ENCODE peak calls at places on chromosomes 13 and 19, in four cellular contexts. H is H9; U is CD4-positive, alpha-beta memory T cell; S is lower lobe of right lung. P is an unnamed sample.

GRCh38 chr13:48431987-48432615 is 19.2 kb upstream of the LPAR6 start:
- DNase-seq in S (no peak), U (no peak), H (no peak), P (no peak)

GRCh38 chr13:104953588-104953987 is 1581.9 kb downstream of the EFNB2 start:
- DNase-seq in U (no peak), H (no peak), S (no peak), P (no peak)

GRCh38 chr13:73809561-73809960 is 324.6 kb downstream of the KLF12 start:
- DNase-seq in U (no peak), S (no peak), H (no peak), P (no peak)

GRCh38 chr13:20239748-20240147 is 7.6 kb upstream of the GJB6 start:
- DNase-seq in S (no peak), H (no peak), U (no peak), P (no peak)

GRCh38 chr13:50400035-50400726 is 384.9 kb downstream of the KCNRG start:
- DNase-seq in S (no peak), U (no peak), H (no peak), P (no peak)

GRCh38 chr19:49638360-49638759 is 1.6 kb downstream of the RRAS start:
- DNase-seq in U (no peak), S (no peak), H (no peak), P (peak; percentile 72)

GRCh38 chr19:16160445-16160942 is 12.8 kb downstream of the CIB3 start:
- DNase-seq in S (no peak), H (no peak), U (no peak), P (no peak)

GRCh38 chr13:23636360-23636759 is 66.1 kb downstream of the TNFRSF19 start:
- DNase-seq in S (no peak), U (no peak), H (no peak), P (no peak)

GRCh38 chr13:59276436-59276835 is 887.3 kb downstream of the DIAPH3 start:
- DNase-seq in H (no peak), U (no peak), S (no peak), P (no peak)

GRCh38 chr13:46361535-46361934 is 25.5 kb downstream of the RUBCNL start:
- DNase-seq in U (no peak), S (no peak), H (no peak), P (no peak)

GRCh38 chr13:33125821-33126570 is 109.8 kb downstream of the KL start:
- DNase-seq in H (peak; percentile 61), U (no peak), S (no peak), P (peak; percentile 80)

GRCh38 chr19:55188620-55189019 is 8.5 kb upstream of the SYT5 start:
- DNase-seq in S (no peak), H (no peak), U (no peak), P (no peak)

GRCh38 chr19:8569066-8569761 is 8.0 kb downstream of the MYO1F start:
- DNase-seq in H (no peak), S (peak; percentile 71), U (peak; percentile 78), P (no peak)

GRCh38 chr13:98390086-98390697 is 186.7 kb downstream of the STK24 start:
- DNase-seq in H (no peak), U (no peak), S (no peak), P (peak; percentile 57)

GRCh38 chr13:22837980-22838615 is 342.7 kb upstream of the SGCG start:
- DNase-seq in U (no peak), H (no peak), S (no peak), P (no peak)

GRCh38 chr13:77457989-77458388 is 77.5 kb upstream of the SCEL start:
- DNase-seq in U (no peak), S (no peak), H (no peak), P (no peak)

GRCh38 chr19:48713041-48713863 is 6.3 kb downstream of the MAMSTR start:
- DNase-seq in H (peak; percentile 83), S (no peak), U (no peak), P (peak; percentile 88)

GRCh38 chr19:56823956-56824355 is 16.6 kb downstream of the PEG3 start:
- DNase-seq in U (no peak), S (no peak), H (no peak), P (no peak)

GRCh38 chr19:18340237-18340989 is at the start of gene PGPEP1:
- DNase-seq in U (peak; percentile 41), H (peak; percentile 83), S (peak; percentile 85), P (peak; percentile 92)

GRCh38 chr13:89925107-89925506 is 1422.4 kb upstream of the MIR17HG start:
- DNase-seq in H (no peak), U (no peak), S (no peak), P (peak; percentile 66)

GRCh38 chr19:46656541-46656940 is 4.4 kb downstream of the DACT3 start:
- DNase-seq in H (no peak), S (no peak), U (no peak), P (no peak)

GRCh38 chr19:1213391-1214286 is 8.1 kb downstream of the STK11 start:
- DNase-seq in S (peak; percentile 84), H (no peak), U (peak; percentile 76), P (no peak)
- H3K4me1 ChIP-seq in S (peaks cover 78% of the 10 kb centered on the region), H (no peaks in the 10 kb centered on the region), U (peaks cover 53% of the 10 kb centered on the region), P (no peaks in the 10 kb centered on the region)

GRCh38 chr13:28438067-28438466 is 56.9 kb downstream of the FLT1 start:
- DNase-seq in H (no peak), S (no peak), U (no peak), P (no peak)
- H3K4me1 ChIP-seq in H (peaks cover 28% of the 10 kb centered on the region), S (no peaks in the 10 kb centered on the region), U (no peaks in the 10 kb centered on the region), P (no peaks in the 10 kb centered on the region)

GRCh38 chr19:6065685-6066365 is 44.5 kb downstream of the RFX2 start:
- DNase-seq in U (peak; percentile 72), H (peak; percentile 45), S (peak; percentile 73), P (peak; percentile 78)
- H3K4me1 ChIP-seq in U (peaks cover 41% of the 10 kb centered on the region), H (peaks cover 4% of the 10 kb centered on the region), S (peaks cover 80% of the 10 kb centered on the region), P (peaks cover 9% of the 10 kb centered on the region)

GRCh38 chr19:5364674-5365073 is 24.1 kb upstream of the PTPRS start:
- DNase-seq in S (no peak), U (no peak), H (peak; percentile 83), P (peak; percentile 78)
- H3K4me1 ChIP-seq in S (no peaks in the 10 kb centered on the region), U (no peaks in the 10 kb centered on the region), H (no peaks in the 10 kb centered on the region), P (no peaks in the 10 kb centered on the region)

DNA sequence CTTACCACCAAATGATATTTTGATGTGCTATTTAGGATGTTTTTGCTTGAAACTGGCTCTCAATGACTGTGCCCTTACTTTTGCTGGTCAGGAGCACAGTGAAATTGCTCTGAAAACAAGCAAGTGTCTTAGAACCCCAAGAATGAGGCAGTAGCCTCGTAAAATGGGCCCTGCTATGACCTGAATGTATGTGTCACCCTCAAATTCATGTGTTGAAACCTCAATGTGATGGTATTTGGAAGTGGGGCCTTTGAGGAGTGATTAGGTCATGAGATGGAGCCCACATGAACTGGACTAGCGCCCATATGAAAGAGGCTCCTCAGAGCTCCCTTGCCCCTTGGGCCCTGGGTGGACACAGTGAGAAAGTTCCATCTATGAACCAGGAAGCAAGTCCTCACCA is 155.2 kb downstream of the ZIC5 start:
- DNase-seq in U (no peak), S (no peak), H (no peak), P (no peak)
- H3K4me1 ChIP-seq in U (peaks cover 17% of the 10 kb centered on the region), S (no peaks in the 10 kb centered on the region), H (peaks cover 10% of the 10 kb centered on the region), P (peaks cover 4% of the 10 kb centered on the region)

DNA sequence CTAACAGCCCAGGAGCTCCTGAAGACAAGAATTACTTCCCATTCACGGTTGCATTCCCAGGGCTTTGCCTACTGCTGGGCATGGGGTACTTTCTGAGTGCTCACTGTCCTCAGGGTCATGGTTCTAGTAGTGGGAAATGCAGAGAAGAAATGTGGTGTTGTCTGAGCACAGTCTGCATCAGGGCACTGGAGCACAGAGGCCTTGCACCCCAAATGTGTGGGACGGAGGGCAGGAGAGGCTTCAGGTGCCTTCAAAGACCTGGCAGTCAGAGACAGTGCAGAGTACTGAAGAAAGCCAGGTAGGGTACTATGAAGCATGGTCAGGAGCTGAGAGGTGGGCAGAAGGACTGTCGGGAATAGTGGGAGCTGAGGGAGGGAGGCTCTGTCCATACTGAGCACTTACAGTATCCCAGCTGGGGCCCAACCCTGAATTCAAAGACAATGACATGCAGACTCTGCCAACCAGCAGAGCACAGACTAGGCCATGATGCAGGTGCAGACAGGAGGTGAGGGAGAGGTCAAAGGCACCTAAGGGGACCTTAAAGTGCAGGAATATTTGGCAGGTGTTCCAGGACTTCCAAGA is 144.4 kb downstream of the USP12 start:
- DNase-seq in S (no peak), H (peak; percentile 11), U (no peak), P (no peak)
- H3K4me1 ChIP-seq in S (peaks cover 11% of the 10 kb centered on the region), H (no peaks in the 10 kb centered on the region), U (no peaks in the 10 kb centered on the region), P (peaks cover 14% of the 10 kb centered on the region)

DNA sequence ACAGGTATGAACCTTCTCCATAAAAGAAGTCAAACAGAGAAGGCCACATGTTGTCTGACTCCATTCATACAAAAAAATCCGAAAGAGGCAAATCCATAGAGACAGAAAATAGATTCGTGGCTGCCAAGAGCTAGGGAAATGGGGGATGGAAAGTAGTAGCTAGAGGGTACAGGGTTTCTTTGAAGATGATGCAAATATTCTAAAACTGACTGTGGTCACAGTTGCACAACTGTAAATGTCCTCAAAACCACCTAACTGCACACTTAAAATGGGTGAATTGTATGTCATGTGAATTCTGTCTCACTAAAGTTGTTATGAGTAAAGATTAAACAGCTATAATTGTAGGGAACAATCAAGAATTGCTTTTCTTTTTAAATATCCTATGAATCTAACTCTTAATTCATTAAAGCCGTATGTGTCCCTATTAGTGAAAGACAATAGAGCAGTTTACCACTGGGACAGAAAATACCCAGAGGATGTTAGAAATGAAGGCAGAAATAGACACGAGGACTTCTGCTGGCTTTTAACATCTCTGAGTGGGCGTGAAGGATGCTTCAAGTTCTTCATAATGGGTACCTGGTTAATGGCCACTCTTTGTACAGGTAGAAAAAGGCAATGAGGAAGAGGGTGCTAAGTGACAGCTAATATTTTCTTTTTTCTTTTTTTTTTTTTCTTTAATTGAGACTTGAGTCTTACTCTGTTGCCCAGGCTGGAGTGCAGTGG is 21.2 kb downstream of the INSR start:
- DNase-seq in H (no peak), U (no peak), S (no peak), P (no peak)
- H3K4me1 ChIP-seq in H (no peaks in the 10 kb centered on the region), U (no peaks in the 10 kb centered on the region), S (peaks cover 16% of the 10 kb centered on the region), P (no peaks in the 10 kb centered on the region)

GRCh38 chr13:99977334-99977911 is 4.2 kb upstream of the ZIC2 start:
- DNase-seq in H (no peak), U (no peak), S (no peak), P (peak; percentile 38)
- H3K4me1 ChIP-seq in H (peaks cover 10% of the 10 kb centered on the region), U (peaks cover 30% of the 10 kb centered on the region), S (peaks cover 33% of the 10 kb centered on the region), P (peaks cover 5% of the 10 kb centered on the region)

DNA sequence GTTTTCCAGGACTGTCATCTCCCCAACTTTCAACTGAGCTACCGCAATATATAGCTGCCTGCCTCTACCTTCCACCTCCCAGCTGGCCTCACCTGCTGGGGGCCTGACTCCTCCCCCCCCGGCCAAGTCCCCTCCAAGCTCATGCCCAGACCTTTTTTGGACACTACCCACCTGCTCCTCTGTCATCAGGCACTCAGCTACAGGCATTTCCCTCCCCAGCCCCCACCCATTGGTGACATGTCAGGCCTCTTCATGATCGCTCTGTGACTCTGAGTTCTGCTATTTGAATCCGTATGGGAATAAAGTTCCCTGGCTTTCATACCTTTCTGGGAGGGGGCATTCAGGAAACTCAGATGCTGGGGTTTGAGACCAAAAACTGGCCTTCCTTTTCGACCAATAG is 1.8 kb downstream of the PRKACA start:
- DNase-seq in H (no peak), U (no peak), S (no peak), P (no peak)
- H3K4me1 ChIP-seq in H (peaks cover 9% of the 10 kb centered on the region), U (peaks cover 50% of the 10 kb centered on the region), S (peaks cover 74% of the 10 kb centered on the region), P (peaks cover 12% of the 10 kb centered on the region)